ENCODE peak calls at places on chromosomes 16 and 17, in eight cellular contexts. M, Y, E, O, P, B, L and R are unnamed samples.

GRCh38 chr17:42284566-42284965 is 3.7 kb upstream of the STAT5A start:
- DNase-seq in M (no peak), Y (no peak), B (no peak), L (no peak), E (no peak), O (no peak), P (peak), R (no peak)

GRCh38 chr17:41679740-41680425 is 8.8 kb upstream of the EIF1 start:
- DNase-seq in B (no peak), L (no peak), P (peak), M (no peak), O (no peak), Y (no peak), E (no peak), R (no peak)

GRCh38 chr17:4893272-4893671 is 6.1 kb upstream of the C17orf107 start:
- DNase-seq in P (peak), O (no peak), M (no peak), L (no peak), E (no peak), B (no peak), Y (no peak), R (no peak)

GRCh38 chr17:61307905-61308886 is 91.4 kb upstream of the TBX2 start:
- DNase-seq in O (peak), B (no peak), L (no peak), M (no peak), Y (no peak), E (no peak), P (peak), R (no peak)

GRCh38 chr17:30920282-30920681 is 1.5 kb upstream of the ADAP2 start:
- DNase-seq in B (no peak), P (peak), M (no peak), L (no peak), E (no peak), O (peak), Y (no peak), R (no peak)

GRCh38 chr17:6677158-6677831 is 25.7 kb downstream of the C17orf100 start:
- DNase-seq in P (peak), O (peak), B (no peak), M (no peak), L (no peak), E (peak), Y (no peak), R (no peak)

GRCh38 chr17:70527364-70527888 is 358.1 kb downstream of the KCNJ2 start:
- DNase-seq in P (no peak), B (no peak), M (no peak), E (no peak), Y (no peak), L (no peak), O (no peak), R (no peak)

GRCh38 chr16:1237990-1238389 is 2.5 kb upstream of the TPSAB1 start:
- DNase-seq in M (no peak), O (no peak), E (no peak), L (no peak), B (no peak), Y (no peak), P (no peak), R (no peak)

GRCh38 chr17:10728331-10728730 is 1.5 kb downstream of the TMEM220 start:
- DNase-seq in E (no peak), B (no peak), Y (no peak), O (no peak), P (no peak), L (no peak), M (no peak), R (no peak)

GRCh38 chr17:8225813-8226535 is 15.6 kb upstream of the AURKB start:
- DNase-seq in E (peak), B (peak), O (peak), L (peak), Y (peak), P (peak), M (peak), R (no peak)

GRCh38 chr17:45384800-45385262 is 47.8 kb downstream of the ARHGAP27 start:
- DNase-seq in Y (no peak), L (no peak), O (no peak), E (no peak), B (no peak), P (peak), M (no peak), R (no peak)

GRCh38 chr16:89859809-89860075 is 13.7 kb upstream of the TCF25 start:
- DNase-seq in E (no peak), O (no peak), L (no peak), B (no peak), Y (no peak), P (no peak), M (no peak), R (no peak)